ENCODE peak calls at places on chromosomes 13 and 19, in seven cellular contexts. X, N, F, E, D, G and B are unnamed samples.

GRCh38 chr13:33261426-33262068 is 24.0 kb downstream of the STARD13 start:
- DNase-seq in X (no peak), N (no peak), F (no peak), E (no peak), D (no peak), G (no peak), B (no peak)

GRCh38 chr19:50435221-50435620 is 2.5 kb downstream of the MYBPC2 start:
- DNase-seq in X (no peak), N (no peak), F (no peak), E (no peak), D (no peak), G (no peak), B (no peak)

GRCh38 chr19:925087-925911 is 536 bp upstream of the ARID3A start:
- DNase-seq in X (peak; percentile 73), N (peak; percentile 86), F (peak; percentile 66), E (peak; percentile 77), D (peak; percentile 70), G (peak; percentile 91), B (peak; percentile 90)

GRCh38 chr19:16252459-16253205 is 54.9 kb downstream of the AP1M1 start:
- DNase-seq in X (peak; percentile 35), N (no peak), F (no peak), E (no peak), D (no peak), G (peak; percentile 65), B (peak; percentile 58)

GRCh38 chr19:45496349-45496953 is 396 bp downstream of the RTN2 start:
- DNase-seq in X (peak; percentile 59), N (peak; percentile 28), F (no peak), E (peak; percentile 62), D (no peak), G (peak; percentile 81), B (peak; percentile 70)

GRCh38 chr13:97068146-97068545 is 73.9 kb upstream of the OXGR1 start:
- DNase-seq in X (no peak), N (peak; percentile 22), F (no peak), E (no peak), D (no peak), G (no peak), B (no peak)

GRCh38 chr13:113857531-113858195 is 6.2 kb downstream of the GAS6 start:
- DNase-seq in X (no peak), N (no peak), F (no peak), E (no peak), D (no peak), G (no peak), B (no peak)

GRCh38 chr19:42386974-42387707 is 3.0 kb downstream of the CNFN start:
- DNase-seq in X (peak; percentile 87), N (peak; percentile 63), F (peak; percentile 100), E (peak; percentile 63), D (peak; percentile 18), G (peak; percentile 77), B (peak; percentile 79)

GRCh38 chr13:100339411-100339935 is 249.1 kb downstream of the GGACT start:
- DNase-seq in X (no peak), N (no peak), F (no peak), E (no peak), D (no peak), G (no peak), B (no peak)

GRCh38 chr13:113625965-113626661 is 31.9 kb downstream of the ATP4B start:
- DNase-seq in X (no peak), N (peak; percentile 52), F (no peak), E (no peak), D (no peak), G (peak; percentile 5), B (no peak)

GRCh38 chr13:113105032-113105993 is at the start of gene F7:
- DNase-seq in X (peak; percentile 41), N (no peak), F (peak; percentile 19), E (no peak), D (no peak), G (peak; percentile 41), B (no peak)

GRCh38 chr13:42864952-42865634 is 83.7 kb downstream of the FAM216B start:
- DNase-seq in X (no peak), N (no peak), F (no peak), E (no peak), D (no peak), G (no peak), B (peak; percentile 21)

GRCh38 chr19:11766597-11767591 is at the start of gene ZNF441:
- DNase-seq in X (peak; percentile 100), N (peak; percentile 96), F (no peak), E (peak; percentile 88), D (peak; percentile 99), G (peak; percentile 98), B (peak; percentile 97)

GRCh38 chr19:10238172-10238783 is 7.1 kb upstream of the S1PR2 start:
- DNase-seq in X (peak; percentile 69), N (peak; percentile 96), F (peak; percentile 26), E (no peak), D (no peak), G (peak; percentile 81), B (peak; percentile 81)

GRCh38 chr19:1151917-1152601 is 22.0 kb downstream of the SBNO2 start:
- DNase-seq in X (no peak), N (peak; percentile 72), F (no peak), E (no peak), D (no peak), G (peak; percentile 73), B (no peak)

GRCh38 chr13:27281420-27281819 is 10.8 kb downstream of the RASL11A start:
- DNase-seq in X (no peak), N (no peak), F (no peak), E (no peak), D (no peak), G (no peak), B (no peak)

GRCh38 chr19:54420383-54421168 is 5.3 kb downstream of the TTYH1 start:
- DNase-seq in X (no peak), N (peak; percentile 89), F (no peak), E (no peak), D (peak; percentile 37), G (peak; percentile 70), B (no peak)

GRCh38 chr19:54178581-54179261 is 5.8 kb upstream of the TMC4 start:
- DNase-seq in X (peak; percentile 47), N (no peak), F (no peak), E (peak; percentile 40), D (no peak), G (no peak), B (peak; percentile 82)

GRCh38 chr13:30872685-30873443 is 33.2 kb upstream of the MEDAG start:
- DNase-seq in X (no peak), N (peak; percentile 91), F (no peak), E (no peak), D (no peak), G (no peak), B (no peak)

GRCh38 chr13:48448963-48449614 is 36.2 kb upstream of the LPAR6 start:
- DNase-seq in X (no peak), N (peak; percentile 83), F (no peak), E (no peak), D (no peak), G (no peak), B (no peak)

GRCh38 chr19:10510301-10510802 is 6.9 kb downstream of the S1PR5 start:
- DNase-seq in X (no peak), N (no peak), F (peak; percentile 28), E (peak; percentile 60), D (no peak), G (no peak), B (peak; percentile 84)

GRCh38 chr13:76383671-76384461 is 502.3 kb downstream of the KCTD12 start:
- DNase-seq in X (peak; percentile 20), N (peak; percentile 90), F (no peak), E (no peak), D (no peak), G (no peak), B (no peak)

GRCh38 chr13:43494206-43494605 is 292.6 kb downstream of the ENOX1 start:
- DNase-seq in X (no peak), N (no peak), F (no peak), E (no peak), D (no peak), G (no peak), B (no peak)

GRCh38 chr13:97127842-97128241 is 94.3 kb upstream of the MBNL2 start:
- DNase-seq in X (no peak), N (no peak), F (no peak), E (no peak), D (no peak), G (no peak), B (no peak)

GRCh38 chr19:49554701-49555181 is 25.6 kb downstream of the NOSIP start:
- DNase-seq in X (no peak), N (peak; percentile 19), F (no peak), E (peak; percentile 59), D (no peak), G (peak; percentile 69), B (no peak)

GRCh38 chr19:19670070-19670551 is 1.5 kb downstream of the ZNF101 start:
- DNase-seq in X (peak; percentile 17), N (no peak), F (no peak), E (no peak), D (no peak), G (no peak), B (no peak)
- H3K4me3 ChIP-seq in X (peak overlapping the region; percentile 79), N (peak overlapping the region; percentile 95), F (no peak overlapping the region), E (peak overlapping the region; percentile 76), D (no peak overlapping the region), G (peak overlapping the region; percentile 96), B (peak overlapping the region; percentile 85)

GRCh38 chr13:95056266-95056665 is 245.0 kb downstream of the ABCC4 start:
- DNase-seq in X (no peak), N (no peak), F (no peak), E (no peak), D (no peak), G (no peak), B (no peak)
- H3K4me1 ChIP-seq in X (no peaks in the 10 kb centered on the region), N (no peaks in the 10 kb centered on the region), F (no peaks in the 10 kb centered on the region), E (no peaks in the 10 kb centered on the region), D (no peaks in the 10 kb centered on the region), G (no peaks in the 10 kb centered on the region), B (no peaks in the 10 kb centered on the region)

GRCh38 chr13:50366488-50367174 is 351.4 kb downstream of the KCNRG start:
- DNase-seq in X (no peak), N (no peak), F (no peak), E (no peak), D (no peak), G (no peak), B (no peak)
- H3K27ac ChIP-seq in X (no peak overlapping the region), N (no peak overlapping the region), F (peak overlapping the region; percentile 57), E (peak overlapping the region; percentile 69), D (no peak overlapping the region), G (no peak overlapping the region), B (no peak overlapping the region)

GRCh38 chr19:21970466-21970865 is 40.3 kb downstream of the ZNF208 start:
- DNase-seq in X (no peak), N (no peak), F (no peak), E (no peak), D (no peak), G (no peak), B (no peak)
- H3K4me3 ChIP-seq in X (no peak overlapping the region), N (no peak overlapping the region), F (no peak overlapping the region), E (no peak overlapping the region), D (no peak overlapping the region), G (no peak overlapping the region), B (no peak overlapping the region)

GRCh38 chr19:9040131-9040530 is 29.9 kb upstream of the MUC16 start:
- DNase-seq in X (no peak), N (no peak), F (no peak), E (no peak), D (no peak), G (no peak), B (no peak)
- H3K4me1 ChIP-seq in X (no peaks in the 10 kb centered on the region), N (no peaks in the 10 kb centered on the region), F (peaks cover 4% of the 10 kb centered on the region), E (no peaks in the 10 kb centered on the region), D (no peaks in the 10 kb centered on the region), G (no peaks in the 10 kb centered on the region), B (no peaks in the 10 kb centered on the region)

GRCh38 chr13:28470286-28470685 is 24.6 kb downstream of the FLT1 start:
- DNase-seq in X (no peak), N (peak; percentile 86), F (no peak), E (no peak), D (no peak), G (no peak), B (no peak)
- H3K27ac ChIP-seq in X (no peak overlapping the region), N (no peak overlapping the region), F (no peak overlapping the region), E (no peak overlapping the region), D (no peak overlapping the region), G (no peak overlapping the region), B (no peak overlapping the region)